ENCODE peak calls at places on chromosomes 3 and 15, in five cellular contexts. D is IMR-90, F is SK-N-SH, R is GM12878, C is A549. W is an unnamed sample.

GRCh38 chr3:52498134-52499054 is 3.3 kb downstream of the STAB1 start:
- DNase-seq in F (no peak), D (peak), R (no peak), C (no peak), W (peak)

GRCh38 chr3:72296477-72297111 is 511.6 kb upstream of the PROK2 start:
- DNase-seq in F (no peak), D (no peak), C (no peak), R (no peak), W (no peak)

GRCh38 chr15:31887246-31887645 is 143.1 kb upstream of the CHRNA7 start:
- DNase-seq in R (no peak), F (peak), D (no peak), C (no peak), W (no peak)

GRCh38 chr3:156311431-156311830 is 191.1 kb downstream of the KCNAB1 start:
- DNase-seq in F (no peak), C (no peak), R (no peak), D (no peak), W (no peak)

GRCh38 chr15:45129651-45130129 is at the start of the genes DUOX1 and DUOXA1:
- DNase-seq in C (no peak), F (no peak), R (no peak), D (no peak), W (peak)

GRCh38 chr15:68230157-68231100 is 901 bp upstream of the CLN6 start:
- DNase-seq in F (peak), D (peak), R (peak), C (no peak), W (no peak)

GRCh38 chr3:7333125-7333524 is 472.2 kb downstream of the GRM7 start:
- DNase-seq in F (no peak), R (no peak), D (no peak), C (no peak), W (no peak)

GRCh38 chr15:70265466-70265978 is 167.8 kb upstream of the TLE3 start:
- DNase-seq in C (no peak), F (no peak), D (no peak), R (no peak), W (no peak)

GRCh38 chr3:192818126-192818525 is 90.8 kb upstream of the FGF12 start:
- DNase-seq in D (peak), R (no peak), F (no peak), C (no peak), W (no peak)

GRCh38 chr3:192821161-192821560 is 93.8 kb upstream of the FGF12 start:
- DNase-seq in F (no peak), R (no peak), D (no peak), C (no peak), W (no peak)

GRCh38 chr3:192817053-192817452 is 89.7 kb upstream of the FGF12 start:
- DNase-seq in C (no peak), F (no peak), R (no peak), D (peak), W (no peak)

GRCh38 chr3:192817506-192817905 is 90.2 kb upstream of the FGF12 start:
- DNase-seq in D (no peak), C (no peak), R (no peak), F (no peak), W (no peak)

DNA sequence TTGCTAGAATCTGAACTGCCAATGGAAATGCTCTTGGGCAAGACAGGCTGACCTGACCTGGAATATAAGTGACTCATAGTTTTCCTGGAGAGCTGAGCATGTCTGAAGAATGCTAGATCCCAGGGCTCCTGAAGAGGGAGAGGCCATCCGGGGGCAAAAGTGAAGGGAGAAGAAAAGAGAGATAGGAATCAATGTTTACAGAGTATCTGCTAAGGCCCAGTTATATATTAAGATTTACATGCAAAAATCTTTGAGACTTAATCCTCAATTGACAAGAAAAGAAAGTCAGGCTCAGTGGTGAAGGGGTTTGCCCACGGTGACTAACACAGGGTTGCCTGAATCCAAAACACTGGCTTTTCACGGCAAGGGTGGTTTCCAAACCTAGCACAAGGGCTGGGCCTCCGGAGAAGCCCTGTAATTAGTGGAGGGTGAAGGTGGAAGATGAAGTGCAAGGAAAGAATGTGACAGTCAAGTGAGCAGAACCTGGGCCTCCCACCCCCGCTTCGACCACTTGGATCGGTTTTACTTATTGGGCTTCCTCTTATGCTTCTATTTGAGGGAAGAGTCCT is 91.7 kb upstream of the FGF12 start:
- DNase-seq in F (no peak), R (peak), D (peak), C (peak), W (no peak)
- TF ChIP-seq RCOR1 in F (no peak), R (no peak), D (peak), C (no peak), W (no peak)

GRCh38 chr3:134147411-134147810 is 103.2 kb downstream of the RYK start:
- DNase-seq in C (no peak), D (no peak), R (no peak), F (no peak), W (no peak)
- TF ChIP-seq RCOR1 in C (no peak), D (no peak), R (no peak), F (no peak), W (no peak)

DNA sequence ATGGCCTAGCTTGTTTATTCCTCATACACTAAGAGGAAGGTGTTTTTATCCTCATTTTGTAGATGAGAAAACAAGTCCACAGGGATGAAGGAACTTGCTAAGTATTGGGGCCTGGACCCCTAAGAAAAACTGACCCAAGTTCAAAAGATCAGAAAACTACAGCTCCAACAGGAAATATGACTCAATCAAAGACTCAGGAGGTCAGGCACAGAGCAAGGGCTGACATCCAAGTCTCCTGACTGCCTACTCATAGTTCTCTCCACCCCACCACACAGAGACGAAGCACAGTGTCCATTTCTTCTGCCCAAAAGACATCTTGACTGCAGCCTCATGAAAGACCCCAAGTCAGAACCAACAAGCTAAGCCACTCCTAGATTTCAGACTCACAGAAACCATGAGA is 26.9 kb upstream of the TPM1 start:
- DNase-seq in F (no peak), C (peak), D (peak), R (no peak), W (no peak)
- TF ChIP-seq RCOR1 in F (no peak), C (no peak), D (no peak), R (no peak), W (no peak)

DNA sequence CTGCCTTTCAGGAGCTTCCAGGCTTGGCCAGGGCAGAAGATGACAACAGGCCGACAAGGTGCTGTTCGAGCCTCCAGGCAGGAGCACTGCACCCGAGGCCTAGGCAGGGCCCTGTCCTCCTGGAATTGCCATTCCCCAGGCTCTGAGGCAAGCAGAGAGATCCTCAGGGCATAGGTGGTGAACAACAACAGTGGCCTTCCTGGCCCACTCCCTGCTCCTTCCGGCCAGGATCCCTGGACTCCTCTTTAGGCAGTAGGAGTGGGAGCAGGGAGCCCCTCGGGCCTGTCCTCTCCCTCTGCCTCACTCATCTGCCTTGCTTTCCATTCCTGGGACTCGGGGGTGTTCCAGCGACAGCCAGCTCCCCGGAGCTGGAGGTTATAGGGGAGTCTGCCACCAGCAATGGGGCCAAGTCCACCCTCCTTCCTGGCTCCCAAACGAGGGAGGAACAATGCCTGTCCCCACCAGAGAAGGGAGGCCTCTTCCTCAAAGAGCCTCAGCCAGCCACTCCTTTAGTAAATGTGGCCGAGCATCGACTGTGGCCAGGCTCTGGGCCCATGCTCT is 135.0 kb downstream of the NUP210 start:
- DNase-seq in C (no peak), R (no peak), F (no peak), D (no peak), W (no peak)
- TF ChIP-seq RCOR1 in C (no peak), R (no peak), F (no peak), D (no peak), W (no peak)

DNA sequence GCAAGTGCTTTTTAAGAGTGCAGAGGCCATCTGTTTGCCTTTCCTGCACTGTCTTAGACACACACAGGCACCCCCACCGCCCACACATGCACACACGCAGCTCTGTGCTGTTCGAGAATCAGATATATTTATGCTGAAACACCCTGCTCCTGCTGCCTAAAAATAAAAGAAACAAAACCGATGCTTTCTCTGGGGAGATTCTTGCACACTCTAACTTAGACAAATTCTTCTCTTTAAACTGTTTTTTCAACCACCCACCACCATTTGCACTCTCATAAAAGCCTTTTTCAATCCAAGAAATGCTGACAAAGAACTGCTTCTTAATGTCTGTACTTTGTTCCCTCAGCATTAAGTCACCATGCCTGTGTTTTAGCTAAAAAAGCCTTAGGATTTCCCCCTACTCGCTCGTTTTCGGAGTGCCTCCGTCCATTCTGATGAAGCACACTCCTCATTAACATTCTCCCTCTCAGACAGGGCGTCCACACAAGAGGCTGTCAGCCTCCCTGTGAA is 26.2 kb downstream of the SLC12A8 start:
- DNase-seq in F (peak), R (no peak), C (no peak), D (peak), W (peak)
- TF ChIP-seq RCOR1 in F (no peak), R (no peak), C (no peak), D (no peak), W (no peak)

GRCh38 chr15:52019394-52020252 is 604 bp downstream of the MAPK6 start:
- DNase-seq in F (peak), D (peak), C (peak), R (no peak), W (peak)
- TF ChIP-seq RCOR1 in F (no peak), D (peak), C (no peak), R (no peak), W (peak)

GRCh38 chr3:65975031-65975430 is 63.7 kb downstream of the MAGI1 start:
- DNase-seq in R (no peak), C (no peak), D (no peak), F (no peak), W (no peak)

GRCh38 chr3:65979731-65980130 is 59.0 kb downstream of the MAGI1 start:
- DNase-seq in C (no peak), R (no peak), F (no peak), D (peak), W (no peak)

GRCh38 chr3:65979152-65979551 is 59.6 kb downstream of the MAGI1 start:
- DNase-seq in F (no peak), C (no peak), D (peak), R (no peak), W (no peak)

GRCh38 chr3:65974505-65974904 is 64.2 kb downstream of the MAGI1 start:
- DNase-seq in C (no peak), F (no peak), D (no peak), R (no peak), W (peak)

GRCh38 chr3:65978116-65978515 is 60.6 kb downstream of the MAGI1 start:
- DNase-seq in D (no peak), R (no peak), C (no peak), F (no peak), W (no peak)
- TF ChIP-seq RCOR1 in D (no peak), R (no peak), C (no peak), F (no peak), W (no peak)

DNA sequence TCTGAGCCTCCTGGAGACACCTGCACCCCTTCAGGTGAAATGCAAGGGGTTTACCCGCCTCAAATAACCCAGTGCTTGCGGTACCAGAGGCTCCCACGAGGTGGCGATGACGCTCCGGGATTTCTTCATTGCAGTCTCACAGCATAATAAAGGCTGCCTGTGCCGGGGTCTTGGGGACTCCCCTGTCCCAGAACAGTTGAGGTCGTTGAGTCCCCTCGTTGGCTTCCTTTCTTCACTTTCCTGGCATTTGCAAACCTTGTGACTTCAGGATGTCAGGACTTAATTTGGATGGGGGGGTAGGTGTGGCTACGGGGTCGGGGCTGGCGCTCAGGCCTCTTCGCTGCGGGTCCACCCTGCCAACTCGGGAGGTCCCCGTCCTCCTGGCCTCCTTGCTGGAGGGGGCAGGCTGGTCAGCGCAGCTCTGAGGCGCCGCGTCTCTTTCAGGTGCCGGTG is 1.3 kb downstream of the GNAT1 start:
- DNase-seq in F (peak), D (peak), C (peak), R (peak), W (peak)
- TF ChIP-seq RCOR1 in F (no peak), D (no peak), C (no peak), R (no peak), W (no peak)

DNA sequence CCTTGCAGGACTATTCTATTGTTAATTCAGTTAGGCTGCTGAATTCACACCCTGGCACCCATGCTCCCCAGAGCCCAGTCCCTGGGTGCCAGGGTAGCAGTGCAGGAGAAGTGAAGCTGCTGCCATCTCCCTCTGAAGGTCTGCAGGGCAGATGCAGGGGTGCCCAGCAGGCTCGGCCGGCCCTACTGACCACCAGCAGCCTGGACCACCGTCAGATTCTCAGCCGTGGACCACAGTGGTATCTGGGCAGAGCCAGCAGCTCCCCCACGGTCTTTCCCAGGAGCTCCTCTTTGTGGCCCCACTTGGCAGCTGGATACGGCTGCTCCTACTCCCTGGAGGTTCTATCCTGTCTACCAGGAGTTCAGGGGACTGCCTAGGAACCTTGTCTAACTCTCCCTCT is 46.8 kb downstream of the ALDH1L1 start:
- DNase-seq in F (no peak), R (no peak), C (no peak), D (no peak), W (no peak)
- TF ChIP-seq RCOR1 in F (no peak), R (no peak), C (no peak), D (no peak), W (no peak)

DNA sequence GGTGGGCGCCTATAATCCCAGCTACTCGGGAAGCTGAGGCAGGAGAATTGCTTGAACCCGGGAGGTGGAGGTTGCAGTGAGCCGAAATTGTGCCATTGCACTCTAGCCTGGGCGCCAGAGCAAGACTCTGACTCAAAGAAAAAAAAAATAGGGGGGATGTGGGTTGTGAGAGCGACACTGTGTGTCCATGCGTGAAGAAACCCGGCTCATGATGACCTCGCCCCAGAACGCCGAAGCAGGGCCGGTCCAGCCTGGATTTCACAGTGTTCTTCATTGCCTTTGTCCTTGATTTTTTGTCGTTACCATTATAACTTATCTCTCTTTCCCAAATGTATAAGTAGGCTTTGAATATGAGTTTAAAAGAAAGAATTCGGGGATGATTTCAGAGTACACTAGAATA is 128.7 kb downstream of the PGPEP1L start:
- DNase-seq in C (no peak), F (no peak), D (no peak), R (no peak), W (no peak)
- TF ChIP-seq RCOR1 in C (no peak), F (no peak), D (no peak), R (no peak), W (no peak)

W was measured in K562.